ENCODE peak calls at places on chromosomes 2 and 18, in four cellular contexts. Y is endothelial cell, X is EL, N is sigmoid colon. U is an unnamed sample.

GRCh38 chr2:17135619-17136018 is 382.6 kb downstream of the RAD51AP2 start:
- DNase-seq in N (no peak), Y (no peak), X (no peak), U (no peak)

GRCh38 chr2:106575955-106576354 is 88.8 kb downstream of the CD8B2 start:
- DNase-seq in X (peak), Y (no peak), N (no peak), U (no peak)

GRCh38 chr2:38509322-38509946 is 93.3 kb downstream of the HNRNPLL start:
- DNase-seq in N (no peak), Y (no peak), X (peak), U (no peak)

GRCh38 chr18:58321986-58322385 is 278.0 kb downstream of the NEDD4L start:
- DNase-seq in X (peak), Y (no peak), N (peak), U (peak)

GRCh38 chr2:96819101-96819875 is 3.2 kb downstream of the CNNM3 start:
- DNase-seq in X (no peak), Y (no peak), N (no peak), U (no peak)

GRCh38 chr2:181787310-181788048 is 104.1 kb upstream of the ITPRID2 start:
- DNase-seq in X (no peak), N (no peak), Y (no peak), U (no peak)

GRCh38 chr2:230713331-230714121 is 884 bp downstream of the CAB39 start:
- DNase-seq in X (peak), N (peak), Y (peak), U (no peak)

GRCh38 chr2:47058061-47058931 is 96.8 kb downstream of the STPG4 start:
- DNase-seq in Y (no peak), N (peak), X (peak), U (no peak)

GRCh38 chr2:45891719-45892118 is 240.2 kb downstream of the PRKCE start:
- DNase-seq in Y (no peak), X (no peak), N (no peak), U (no peak)

GRCh38 chr2:184316911-184317310 is 281.4 kb upstream of the ZNF804A start:
- DNase-seq in X (no peak), N (no peak), Y (no peak), U (no peak)

GRCh38 chr2:35495182-35495581 is 860.4 kb upstream of the CRIM1 start:
- DNase-seq in Y (no peak), N (no peak), X (no peak), U (no peak)

GRCh38 chr2:203395858-203396257 is 67.7 kb downstream of the ABI2 start:
- DNase-seq in Y (no peak), N (no peak), X (no peak), U (no peak)

GRCh38 chr2:237159006-237159897 is 73.6 kb downstream of the COPS8 start:
- DNase-seq in X (no peak), Y (no peak), N (no peak), U (no peak)

GRCh38 chr2:42360493-42360889 is 526 bp downstream of the COX7A2L start:
- DNase-seq in N (no peak), X (no peak), Y (no peak), U (no peak)

GRCh38 chr2:152407204-152407721 is 72.3 kb downstream of the FMNL2 start:
- DNase-seq in X (peak), N (peak), Y (peak), U (no peak)

GRCh38 chr2:237951878-237952277 is 14.9 kb upstream of the UBE2F start:
- DNase-seq in Y (no peak), N (no peak), X (no peak), U (no peak)

GRCh38 chr2:15169326-15170038 is 391.7 kb downstream of the NBAS start:
- DNase-seq in X (peak), N (no peak), Y (no peak), U (no peak)